ENCODE peak calls at places on chromosome 13, in seven cellular contexts. P, D, S, U, G, Z and Y are unnamed samples.

GRCh38 chr13:18998389-18998788 is 183.2 kb downstream of the TUBA3C start:
- DNase-seq in U (no peak), D (no peak), S (no peak), Z (no peak), G (no peak), P (no peak), Y (no peak)

GRCh38 chr13:29494520-29494919 is 101.0 kb downstream of the SLC7A1 start:
- DNase-seq in P (no peak), Z (no peak), S (no peak), U (no peak), G (no peak), D (no peak), Y (no peak)

GRCh38 chr13:19864339-19865309 is 1.2 kb upstream of the ZMYM5 start:
- DNase-seq in G (no peak), D (peak), U (peak), P (peak), Z (peak), S (peak), Y (peak)

GRCh38 chr13:106499905-106500304 is 35.6 kb downstream of the EFNB2 start:
- DNase-seq in G (no peak), U (no peak), S (no peak), Z (no peak), P (no peak), D (peak), Y (no peak)

GRCh38 chr13:49098771-49099512 is 121.2 kb upstream of the MLNR start:
- DNase-seq in D (peak), G (no peak), U (no peak), Z (no peak), P (no peak), S (no peak), Y (peak)

GRCh38 chr13:42990991-42991891 is 800 bp downstream of the EPSTI1 start:
- DNase-seq in U (no peak), D (no peak), S (no peak), Z (no peak), P (no peak), G (no peak), Y (no peak)

GRCh38 chr13:42574011-42574410 is at the start of gene TNFSF11:
- DNase-seq in D (peak), U (no peak), Z (no peak), S (no peak), P (no peak), G (no peak), Y (no peak)

GRCh38 chr13:48497669-48498068 is 35.2 kb downstream of the RCBTB2 start:
- DNase-seq in G (no peak), P (no peak), U (no peak), Z (no peak), S (no peak), D (no peak), Y (no peak)

GRCh38 chr13:51246411-51247298 is 24.5 kb downstream of the FAM124A start:
- DNase-seq in D (no peak), Z (peak), U (no peak), S (peak), G (no peak), P (no peak), Y (no peak)

GRCh38 chr13:91078093-91078679 is 269.3 kb upstream of the MIR17HG start:
- DNase-seq in S (no peak), D (peak), P (no peak), G (no peak), Z (no peak), U (no peak), Y (peak)

GRCh38 chr13:92827503-92827902 is 399.1 kb upstream of the GPC6 start:
- DNase-seq in D (no peak), G (no peak), P (no peak), S (no peak), Z (no peak), U (no peak), Y (no peak)

GRCh38 chr13:44231786-44232516 is 141.7 kb upstream of the SERP2 start:
- DNase-seq in G (peak), S (no peak), D (peak), Z (no peak), P (no peak), U (peak), Y (peak)

GRCh38 chr13:44874886-44875630 is 114.2 kb downstream of the NUFIP1 start:
- DNase-seq in G (no peak), P (no peak), S (no peak), U (no peak), Z (no peak), D (no peak), Y (peak)

DNA sequence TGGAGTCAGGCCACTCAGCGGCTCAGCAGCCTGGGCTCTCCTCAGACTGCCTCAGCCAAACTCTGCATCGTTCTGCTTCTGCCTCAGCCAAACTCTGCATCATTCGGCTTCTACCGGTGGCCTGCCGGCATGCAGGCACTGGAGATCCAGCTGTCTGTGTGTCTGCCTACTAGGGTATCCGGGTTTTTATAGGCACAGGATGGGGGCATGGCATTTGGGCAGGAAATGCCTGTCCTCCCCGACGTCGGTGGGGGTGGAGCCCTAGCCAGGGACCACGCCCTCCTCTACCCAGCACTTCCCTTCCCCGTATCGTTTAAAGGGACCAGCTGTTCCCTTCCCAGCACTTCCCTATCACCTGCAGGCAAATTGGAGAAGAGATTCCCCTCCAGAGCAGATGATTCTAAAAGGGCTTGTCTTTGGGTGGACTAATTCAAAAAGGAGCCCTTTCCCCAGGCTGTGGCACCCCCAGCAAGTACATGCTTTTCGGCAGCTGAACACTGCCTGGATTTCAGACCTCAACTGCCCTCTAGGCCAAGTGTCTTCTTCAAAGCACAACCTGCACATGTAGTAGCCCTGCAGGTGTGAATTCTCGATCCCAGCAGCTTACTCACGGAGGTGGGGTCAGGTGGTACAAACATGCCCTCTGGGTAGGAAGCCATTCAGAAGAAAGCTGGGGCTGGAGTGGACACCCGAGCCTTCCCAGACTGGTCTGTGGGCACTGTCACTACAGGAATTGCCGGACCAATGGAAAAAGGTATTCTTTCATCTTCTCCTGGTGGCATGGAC is 25.5 kb upstream of the GPR12 start:
- DNase-seq in U (peak), G (no peak), S (no peak), P (peak), Z (peak), D (peak), Y (no peak)
- H3K4me3 ChIP-seq in U (peak), G (no peak), S (no peak), P (peak), Z (no peak), D (no peak), Y (no peak)

DNA sequence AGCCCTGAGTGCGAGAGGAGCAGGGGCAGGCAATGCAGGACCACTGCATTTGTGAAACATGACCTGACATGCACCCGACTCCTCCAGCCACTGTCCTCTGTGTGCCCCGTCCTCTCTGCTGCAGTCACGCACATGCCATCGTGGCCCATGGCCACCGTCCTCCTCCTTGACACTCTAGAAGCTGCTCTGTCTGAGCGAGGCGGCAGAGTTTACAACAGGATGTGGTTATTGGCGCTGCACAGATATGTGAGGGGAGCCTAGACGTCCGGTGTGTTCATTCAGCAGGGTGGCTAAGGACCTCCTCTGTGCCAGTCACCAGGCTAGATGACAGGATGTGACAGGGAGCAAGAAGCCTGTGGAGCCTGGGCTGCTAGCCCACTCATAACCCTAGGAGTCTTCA is 277.8 kb downstream of the FOXO1 start:
- DNase-seq in U (peak), P (peak), Z (no peak), G (no peak), D (peak), S (peak), Y (no peak)
- H3K4me3 ChIP-seq in U (no peak), P (peak), Z (no peak), G (no peak), D (no peak), S (no peak), Y (no peak)

GRCh38 chr13:75761373-75761772 is 125.2 kb downstream of the LMO7 start:
- DNase-seq in P (no peak), D (peak), S (no peak), U (no peak), G (no peak), Z (no peak), Y (no peak)

GRCh38 chr13:75762967-75763366 is 126.8 kb downstream of the LMO7 start:
- DNase-seq in G (no peak), U (no peak), S (no peak), P (no peak), D (no peak), Z (no peak), Y (no peak)

GRCh38 chr13:75762066-75762937 is 126.2 kb downstream of the LMO7 start:
- DNase-seq in Z (no peak), G (no peak), U (peak), P (peak), D (peak), S (no peak), Y (no peak)

GRCh38 chr13:75759531-75759930 is 123.4 kb downstream of the LMO7 start:
- DNase-seq in Z (no peak), D (no peak), G (no peak), S (no peak), P (no peak), U (no peak), Y (no peak)

GRCh38 chr13:75760182-75760981 is 124.3 kb downstream of the LMO7 start:
- DNase-seq in P (no peak), S (no peak), G (no peak), D (peak), U (peak), Z (peak), Y (no peak)
- H3K4me3 ChIP-seq in P (peak), S (peak), G (no peak), D (no peak), U (peak), Z (peak), Y (no peak)

GRCh38 chr13:33789067-33789606 is 28.8 kb upstream of the RFC3 start:
- DNase-seq in D (no peak), Z (no peak), P (no peak), S (no peak), U (no peak), G (no peak), Y (no peak)
- H3K4me3 ChIP-seq in D (no peak), Z (no peak), P (no peak), S (no peak), U (no peak), G (no peak), Y (no peak)

GRCh38 chr13:59459972-59460371 is 703.8 kb downstream of the DIAPH3 start:
- DNase-seq in S (no peak), D (no peak), P (no peak), Z (no peak), G (no peak), U (no peak), Y (peak)

GRCh38 chr13:59464926-59465325 is 698.8 kb downstream of the DIAPH3 start:
- DNase-seq in G (no peak), D (no peak), S (no peak), U (no peak), Z (no peak), P (no peak), Y (no peak)

GRCh38 chr13:59461411-59461810 is 702.3 kb downstream of the DIAPH3 start:
- DNase-seq in Z (no peak), P (no peak), U (no peak), D (no peak), S (no peak), G (no peak), Y (no peak)

GRCh38 chr13:59458908-59459579 is 704.7 kb downstream of the DIAPH3 start:
- DNase-seq in Z (peak), S (no peak), D (peak), P (no peak), G (peak), U (no peak), Y (peak)

GRCh38 chr13:59463023-59463422 is 700.7 kb downstream of the DIAPH3 start:
- DNase-seq in U (no peak), S (no peak), P (no peak), Z (no peak), G (no peak), D (no peak), Y (no peak)
- H3K4me3 ChIP-seq in U (no peak), S (no peak), P (no peak), Z (no peak), G (no peak), D (no peak), Y (no peak)

GRCh38 chr13:24063281-24063851 is 97.2 kb upstream of the SPATA13 start:
- DNase-seq in U (no peak), Z (peak), G (no peak), S (no peak), P (no peak), D (peak), Y (no peak)

GRCh38 chr13:24060993-24061392 is 99.5 kb upstream of the SPATA13 start:
- DNase-seq in P (no peak), Z (no peak), D (no peak), U (no peak), S (no peak), G (no peak), Y (no peak)

GRCh38 chr13:24066405-24067292 is 93.9 kb upstream of the SPATA13 start:
- DNase-seq in S (no peak), Z (no peak), U (no peak), P (no peak), G (no peak), D (no peak), Y (no peak)

GRCh38 chr13:24065172-24065571 is 95.3 kb upstream of the SPATA13 start:
- DNase-seq in G (no peak), P (no peak), D (no peak), S (no peak), Z (no peak), U (no peak), Y (no peak)

GRCh38 chr13:24064258-24064860 is 96.2 kb upstream of the SPATA13 start:
- DNase-seq in G (no peak), S (no peak), D (no peak), U (no peak), P (no peak), Z (no peak), Y (no peak)
- H3K4me3 ChIP-seq in G (no peak), S (no peak), D (no peak), U (no peak), P (no peak), Z (no peak), Y (no peak)

GRCh38 chr13:30865131-30866009 is 40.7 kb upstream of the MEDAG start:
- DNase-seq in U (peak), P (no peak), Z (peak), G (peak), D (peak), S (peak), Y (peak)
- H3K4me3 ChIP-seq in U (no peak), P (no peak), Z (no peak), G (peak), D (peak), S (no peak), Y (no peak)

DNA sequence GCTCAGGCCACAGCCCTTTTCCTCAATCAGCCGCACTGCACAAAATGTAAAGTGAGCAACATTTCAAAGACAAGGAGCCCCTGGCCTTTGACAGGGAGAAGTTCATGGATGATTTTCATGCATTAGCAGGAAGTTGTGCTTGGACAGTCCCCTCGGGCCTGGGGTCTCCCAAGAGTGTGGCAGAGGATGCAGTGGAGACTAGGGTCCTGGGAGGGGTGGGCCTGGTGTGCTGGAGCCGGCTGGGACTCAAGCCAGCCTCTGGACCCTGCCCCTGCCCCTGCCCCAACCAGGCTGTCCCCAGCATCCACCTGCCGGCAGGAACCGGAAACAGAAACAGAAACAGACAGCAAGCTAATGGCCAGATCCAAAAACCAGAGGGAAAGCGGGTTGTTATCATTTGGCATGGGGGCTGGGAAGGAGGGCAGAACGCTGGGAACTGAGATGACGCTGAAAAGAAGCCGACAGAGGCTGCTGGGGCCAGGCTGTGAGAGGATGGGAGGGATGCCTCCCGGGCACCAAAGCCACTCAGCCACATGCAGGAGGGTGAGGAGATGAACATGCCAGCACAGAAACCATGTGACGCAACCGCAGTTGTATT is 2.3 kb downstream of the GAS6 start:
- DNase-seq in U (no peak), S (peak), D (no peak), G (no peak), Z (no peak), P (no peak), Y (no peak)
- H3K4me3 ChIP-seq in U (no peak), S (peak), D (no peak), G (peak), Z (no peak), P (no peak), Y (no peak)

DNA sequence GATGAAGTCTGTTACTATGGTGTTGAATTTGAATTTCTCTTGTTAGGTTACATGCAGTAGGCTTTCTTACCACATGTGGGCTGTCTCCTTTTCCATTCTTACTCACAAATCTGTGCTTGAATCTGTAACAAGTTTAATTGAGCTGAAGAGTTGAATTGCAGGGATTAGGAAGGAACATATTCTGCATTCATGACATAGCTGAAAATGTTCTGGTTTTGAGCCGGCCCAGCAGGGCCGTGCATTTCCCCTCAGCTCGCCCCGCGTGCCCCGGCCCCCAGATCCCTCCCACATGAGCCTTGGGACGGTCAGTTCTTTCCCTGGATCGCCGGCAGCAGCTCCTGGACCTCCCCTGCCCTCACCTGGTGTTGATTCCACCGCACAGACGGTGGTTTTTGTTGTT is 28.1 kb downstream of the TFDP1 start:
- DNase-seq in G (no peak), P (no peak), U (no peak), Z (no peak), S (no peak), D (no peak), Y (no peak)
- H3K4me3 ChIP-seq in G (no peak), P (no peak), U (no peak), Z (no peak), S (no peak), D (no peak), Y (no peak)